ENCODE peak calls at places on chromosomes 5 and 9, in five cellular contexts. H is heart left ventricle, D is stomach, E is fibroblast of mammary gland, C is neural progenitor cell. X is an unnamed sample.

GRCh38 chr5:91022518-91022917 is 360.6 kb downstream of the ARRDC3 start:
- DNase-seq in C (no peak), E (no peak), H (no peak), D (no peak), X (no peak)

GRCh38 chr5:26329562-26330189 is 708.7 kb downstream of the CDH9 start:
- DNase-seq in C (peak; percentile 32), E (peak; percentile 2), D (no peak), H (no peak), X (no peak)

GRCh38 chr9:136204838-136205706 is at the start of gene LHX3:
- DNase-seq in H (no peak), C (peak; percentile 94), D (no peak), E (no peak), X (no peak)

GRCh38 chr9:33289501-33289900 is 815 bp upstream of the NFX1 start:
- DNase-seq in C (peak; percentile 7), D (no peak), E (peak; percentile 22), H (no peak), X (no peak)

GRCh38 chr5:56456002-56456401 is 222.9 kb upstream of the ANKRD55 start:
- DNase-seq in C (no peak), E (no peak), H (no peak), D (no peak), X (no peak)

GRCh38 chr5:138382347-138382746 is 29.9 kb downstream of the KDM3B start:
- DNase-seq in H (no peak), D (no peak), C (no peak), E (no peak), X (no peak)

GRCh38 chr5:157651623-157652376 is 438 bp downstream of the SOX30 start:
- DNase-seq in D (peak; percentile 73), E (peak; percentile 46), H (peak; percentile 75), C (peak; percentile 17), X (no peak)

GRCh38 chr9:111348821-111349271 is 18.8 kb upstream of the OR2K2 start:
- DNase-seq in E (peak; percentile 58), C (no peak), H (no peak), D (peak; percentile 63), X (peak; percentile 66)

GRCh38 chr5:65199988-65200668 is 281.6 kb downstream of the ADAMTS6 start:
- DNase-seq in H (no peak), D (no peak), C (no peak), E (peak; percentile 86), X (peak; percentile 45)

GRCh38 chr5:64594601-64595518 is 89.0 kb downstream of the RGS7BP start:
- DNase-seq in D (no peak), E (no peak), C (peak; percentile 78), H (no peak), X (no peak)

GRCh38 chr9:109468927-109469326 is 29.2 kb downstream of the PTPN3 start:
- DNase-seq in D (no peak), E (no peak), C (no peak), H (no peak), X (no peak)

GRCh38 chr5:124457101-124457500 is 289.3 kb downstream of the ZNF608 start:
- DNase-seq in E (no peak), H (no peak), C (no peak), D (no peak), X (no peak)

GRCh38 chr9:91177661-91178280 is 183.9 kb downstream of the AUH start:
- DNase-seq in E (peak; percentile 66), H (no peak), C (no peak), D (peak; percentile 26), X (no peak)

GRCh38 chr9:99726758-99727157 is 94.9 kb upstream of the NR4A3 start:
- DNase-seq in H (peak; percentile 35), E (no peak), D (no peak), C (no peak), X (no peak)

GRCh38 chr5:128782446-128782845 is 182.8 kb upstream of the SLC27A6 start:
- DNase-seq in D (peak; percentile 74), H (peak; percentile 72), E (peak; percentile 87), C (no peak), X (peak; percentile 80)

GRCh38 chr5:143395638-143396352 is 7.7 kb downstream of the NR3C1 start:
- DNase-seq in D (no peak), E (peak; percentile 34), H (no peak), C (no peak), X (no peak)

GRCh38 chr5:149576021-149576420 is 5.3 kb upstream of the ARHGEF37 start:
- DNase-seq in E (no peak), H (no peak), D (no peak), C (no peak), X (no peak)

GRCh38 chr5:34008721-34009120 is 871 bp upstream of the AMACR start:
- DNase-seq in C (no peak), H (no peak), E (no peak), D (no peak), X (no peak)

GRCh38 chr9:111298831-111299603 is 31.0 kb downstream of the OR2K2 start:
- DNase-seq in H (peak; percentile 61), C (peak; percentile 41), D (no peak), E (peak; percentile 86), X (peak; percentile 36)

GRCh38 chr5:77777281-77777892 is 1.2 kb upstream of the TBCA start:
- DNase-seq in E (peak; percentile 36), C (no peak), H (no peak), D (no peak), X (no peak)

GRCh38 chr9:34419716-34420504 is 38.5 kb downstream of the FAM219A start:
- DNase-seq in H (no peak), E (no peak), C (no peak), D (no peak), X (no peak)

GRCh38 chr5:133827001-133827400 is 141.4 kb downstream of the C5orf15 start:
- DNase-seq in C (no peak), E (no peak), H (no peak), D (no peak), X (no peak)

GRCh38 chr9:12753931-12754330 is 20.9 kb upstream of the LURAP1L start:
- DNase-seq in H (no peak), D (no peak), E (no peak), C (no peak), X (no peak)

GRCh38 chr9:6224393-6225154 is 9.0 kb downstream of the IL33 start:
- DNase-seq in H (no peak), D (no peak), C (no peak), E (no peak), X (no peak)

GRCh38 chr9:91253488-91253887 is 108.2 kb downstream of the AUH start:
- DNase-seq in D (no peak), C (no peak), E (peak; percentile 19), H (no peak), X (no peak)

GRCh38 chr5:151523335-151523734 is 67.8 kb downstream of the FAT2 start:
- DNase-seq in E (peak; percentile 63), D (no peak), C (peak; percentile 62), H (no peak), X (no peak)

GRCh38 chr5:77017668-77018067 is 12.5 kb upstream of the AGGF1 start:
- DNase-seq in H (no peak), D (no peak), C (no peak), E (no peak), X (no peak)

GRCh38 chr5:160456778-160457177 is 35.1 kb downstream of the PTTG1 start:
- DNase-seq in D (no peak), E (no peak), H (no peak), C (no peak), X (no peak)

GRCh38 chr9:124613849-124614248 is 106.7 kb upstream of the NR5A1 start:
- DNase-seq in C (no peak), H (no peak), D (no peak), E (no peak), X (no peak)

GRCh38 chr9:121776739-121777637 is 125.6 kb downstream of the DAB2IP start:
- DNase-seq in C (no peak), E (no peak), H (no peak), D (peak; percentile 18), X (no peak)

GRCh38 chr5:144522698-144523097 is 352.0 kb downstream of the KCTD16 start:
- DNase-seq in D (no peak), C (no peak), H (no peak), E (no peak), X (no peak)

GRCh38 chr5:53053364-53053763 is 56.2 kb downstream of the MOCS2 start:
- DNase-seq in H (no peak), E (no peak), D (no peak), C (peak; percentile 54), X (no peak)

GRCh38 chr9:82957526-82958379 is 105.2 kb downstream of the RASEF start:
- DNase-seq in H (no peak), C (peak; percentile 29), E (no peak), D (no peak), X (no peak)

GRCh38 chr5:16889203-16889971 is 46.7 kb downstream of the MYO10 start:
- DNase-seq in D (no peak), H (no peak), C (peak; percentile 49), E (peak; percentile 59), X (peak; percentile 76)
- H3K4me3 ChIP-seq in D (no peak overlapping the region), H (no peak overlapping the region), C (peak overlapping the region; percentile 5), E (no peak overlapping the region), X (no peak overlapping the region)

GRCh38 chr9:89000973-89001916 is 10.0 kb downstream of the S1PR3 start:
- DNase-seq in E (peak; percentile 83), H (peak; percentile 94), D (peak; percentile 93), C (peak; percentile 95), X (no peak)
- H3K4me3 ChIP-seq in E (no peak overlapping the region), H (no peak overlapping the region), D (no peak overlapping the region), C (no peak overlapping the region), X (no peak overlapping the region)

GRCh38 chr5:74132485-74132884 is 506.5 kb downstream of the ARHGEF28 start:
- DNase-seq in C (no peak), E (no peak), D (no peak), H (no peak), X (no peak)

GRCh38 chr5:74126294-74126693 is 500.3 kb downstream of the ARHGEF28 start:
- DNase-seq in E (no peak), D (no peak), H (no peak), C (no peak), X (no peak)

GRCh38 chr5:74131256-74131655 is 505.3 kb downstream of the ARHGEF28 start:
- DNase-seq in E (no peak), C (no peak), D (no peak), H (no peak), X (no peak)

GRCh38 chr5:74127377-74128338 is 501.7 kb downstream of the ARHGEF28 start:
- DNase-seq in E (no peak), H (no peak), C (peak; percentile 20), D (no peak), X (no peak)

DNA sequence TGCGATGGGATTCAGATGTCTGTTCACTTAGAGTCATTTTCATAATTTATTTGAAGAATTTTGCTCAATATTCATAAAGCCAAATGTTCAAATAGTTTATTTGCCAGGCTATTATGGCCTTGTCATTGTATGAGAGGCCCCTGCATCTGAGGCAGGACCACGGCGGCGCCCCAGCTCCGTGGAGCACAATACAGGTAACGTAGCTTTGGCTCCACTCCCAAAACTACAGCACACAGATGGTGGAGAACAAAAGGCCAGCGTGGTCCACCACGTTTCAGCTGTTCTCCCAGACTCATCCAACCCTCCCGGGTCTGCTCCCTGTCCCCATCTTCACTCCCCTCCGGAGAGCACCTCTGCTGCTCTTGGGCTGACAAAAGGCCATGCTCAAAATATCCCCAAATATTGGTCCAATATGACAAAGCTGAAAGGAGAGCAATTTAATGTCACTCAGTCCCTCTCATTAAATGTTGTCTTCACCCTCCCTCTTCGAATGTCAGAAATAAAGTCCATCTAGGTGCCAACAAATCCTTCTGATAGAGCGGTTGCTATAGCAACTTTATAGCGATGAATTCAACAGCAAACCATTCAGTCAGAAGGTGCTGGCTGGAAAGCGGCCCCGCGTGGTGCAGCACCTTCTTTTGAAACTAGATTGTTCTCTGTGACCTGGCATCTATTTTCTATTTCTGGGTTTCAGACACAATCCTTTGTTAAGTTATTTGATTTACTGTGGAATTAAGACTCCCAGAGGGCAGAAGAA is 504.3 kb downstream of the ARHGEF28 start:
- DNase-seq in E (no peak), C (no peak), H (no peak), D (no peak), X (no peak)
- H3K4me3 ChIP-seq in E (no peak overlapping the region), C (no peak overlapping the region), H (no peak overlapping the region), D (no peak overlapping the region), X (no peak overlapping the region)

GRCh38 chr9:135170535-135170934 is 83.1 kb downstream of the OLFM1 start:
- DNase-seq in H (no peak), C (no peak), E (no peak), D (no peak), X (no peak)
- H3K4me3 ChIP-seq in H (no peak overlapping the region), C (no peak overlapping the region), E (no peak overlapping the region), D (no peak overlapping the region), X (no peak overlapping the region)

X was measured in skeletal muscle cell.